ENCODE peak calls at places on chromosomes 5 and 9, in five cellular contexts. T, K, O, F and C are unnamed samples.

GRCh38 chr9:83281306-83282255 is 218.6 kb upstream of the RASEF start:
- DNase-seq in O (no peak), F (peak), T (no peak), K (peak), C (peak)

GRCh38 chr5:150172563-150172962 is 6.0 kb downstream of the CDX1 start:
- DNase-seq in O (no peak), K (no peak), T (no peak), F (no peak), C (no peak)

GRCh38 chr9:463455-464125 is 248.9 kb downstream of the DOCK8 start:
- DNase-seq in K (no peak), F (no peak), T (no peak), O (no peak), C (no peak)

GRCh38 chr5:82641362-82641988 is 363.3 kb upstream of the RPS23 start:
- DNase-seq in K (peak), T (peak), F (peak), O (peak), C (peak)

GRCh38 chr5:180799194-180799593 is 3.4 kb downstream of the MGAT1 start:
- DNase-seq in K (no peak), F (no peak), O (no peak), T (no peak), C (no peak)

GRCh38 chr5:43433381-43433780 is 21.2 kb upstream of the CCL28 start:
- DNase-seq in K (no peak), F (no peak), O (no peak), T (no peak), C (no peak)

GRCh38 chr5:43075319-43076293 is 35.5 kb upstream of the ANXA2R start:
- DNase-seq in T (no peak), O (peak), K (no peak), F (no peak), C (no peak)

GRCh38 chr5:128356011-128356410 is 182.0 kb downstream of the FBN2 start:
- DNase-seq in O (no peak), T (no peak), K (no peak), F (no peak), C (no peak)

GRCh38 chr5:93622240-93622885 is 39.3 kb downstream of the NR2F1 start:
- DNase-seq in F (peak), T (no peak), O (no peak), K (peak), C (peak)

GRCh38 chr9:119963798-119964372 is 594.6 kb upstream of the BRINP1 start:
- DNase-seq in O (no peak), T (no peak), K (peak), F (no peak), C (peak)

GRCh38 chr5:115209279-115209678 is 39.6 kb upstream of the TRIM36 start:
- DNase-seq in K (no peak), O (no peak), F (peak), T (peak), C (no peak)

GRCh38 chr5:19975795-19976194 is 12.2 kb downstream of the CDH18 start:
- DNase-seq in F (no peak), K (no peak), O (no peak), T (no peak), C (no peak)

GRCh38 chr5:175022286-175022685 is 297.9 kb downstream of the MSX2 start:
- DNase-seq in T (no peak), O (no peak), F (no peak), K (peak), C (no peak)